ENCODE peak calls at places on chromosomes 7 and 10, in ten cellular contexts. C, B, W, O, A, I, K, D, J and S are unnamed samples.

GRCh38 chr7:42198296-42198695 is 38.7 kb downstream of the GLI3 start:
- DNase-seq in C (peak), B (no peak), W (no peak), O (no peak), A (no peak), I (no peak), K (no peak), D (no peak), J (no peak), S (no peak)

GRCh38 chr7:106841896-106842390 is 23.1 kb upstream of the PIK3CG start:
- DNase-seq in C (no peak), B (no peak), W (no peak), O (no peak), A (no peak), I (no peak), K (no peak), D (no peak), J (no peak), S (no peak)

GRCh38 chr7:128010392-128011078 is 20.7 kb downstream of the LRRC4 start:
- DNase-seq in C (no peak), B (no peak), W (no peak), O (no peak), A (no peak), I (no peak), K (no peak), D (peak), J (no peak), S (no peak)

GRCh38 chr7:7970620-7971307 is 2.2 kb downstream of the GLCCI1 start:
- DNase-seq in C (no peak), B (no peak), W (no peak), O (no peak), A (no peak), I (no peak), K (peak), D (peak), J (no peak), S (no peak)

GRCh38 chr7:112481833-112482669 is 1.3 kb downstream of the LSMEM1 start:
- DNase-seq in C (peak), B (no peak), W (peak), O (no peak), A (peak), I (no peak), K (peak), D (peak), J (no peak), S (peak)

GRCh38 chr7:155701972-155702544 is 57.6 kb downstream of the RBM33 start:
- DNase-seq in C (no peak), B (no peak), W (no peak), O (no peak), A (no peak), I (no peak), K (no peak), D (no peak), J (no peak), S (no peak)

GRCh38 chr7:99121496-99122021 is 22.3 kb downstream of the SMURF1 start:
- DNase-seq in C (no peak), B (no peak), W (no peak), O (no peak), A (no peak), I (no peak), K (no peak), D (no peak), J (no peak), S (no peak)

GRCh38 chr7:55189447-55189760 is 170.6 kb downstream of the EGFR start:
- DNase-seq in C (no peak), B (no peak), W (no peak), O (no peak), A (no peak), I (no peak), K (no peak), D (no peak), J (no peak), S (no peak)

GRCh38 chr10:127937069-127937468 is 30.2 kb downstream of the PTPRE start:
- DNase-seq in C (no peak), B (no peak), W (no peak), O (no peak), A (no peak), I (no peak), K (no peak), D (no peak), J (no peak), S (no peak)

GRCh38 chr7:73521636-73522080 is 435 bp downstream of the BAZ1B start:
- DNase-seq in C (no peak), B (peak), W (no peak), O (peak), A (no peak), I (peak), K (no peak), D (peak), J (no peak), S (peak)

GRCh38 chr7:79820387-79820786 is 314.2 kb upstream of the GNAI1 start:
- DNase-seq in C (no peak), B (no peak), W (no peak), O (no peak), A (peak), I (no peak), K (peak), D (no peak), J (no peak), S (no peak)

GRCh38 chr7:154409703-154410311 is 357.6 kb downstream of the DPP6 start:
- DNase-seq in C (no peak), B (no peak), W (no peak), O (peak), A (no peak), I (no peak), K (no peak), D (peak), J (no peak), S (no peak)

GRCh38 chr7:78704504-78704903 is 749.0 kb downstream of the MAGI2 start:
- DNase-seq in C (no peak), B (no peak), W (no peak), O (no peak), A (no peak), I (no peak), K (no peak), D (no peak), J (no peak), S (no peak)

GRCh38 chr10:86953747-86954680 is 3.4 kb downstream of the MMRN2 start:
- DNase-seq in C (no peak), B (no peak), W (no peak), O (no peak), A (peak), I (no peak), K (peak), D (peak), J (peak), S (peak)

GRCh38 chr7:100465702-100466311 is 1.7 kb upstream of the SPACDR start:
- DNase-seq in C (peak), B (peak), W (no peak), O (no peak), A (peak), I (no peak), K (peak), D (peak), J (peak), S (peak)
- TF ChIP-seq POLR2A in C (no peak), B (no peak), W (no peak), O (no peak), A (no peak), I (no peak), K (no peak), D (no peak), J (no peak), S (no peak)

DNA sequence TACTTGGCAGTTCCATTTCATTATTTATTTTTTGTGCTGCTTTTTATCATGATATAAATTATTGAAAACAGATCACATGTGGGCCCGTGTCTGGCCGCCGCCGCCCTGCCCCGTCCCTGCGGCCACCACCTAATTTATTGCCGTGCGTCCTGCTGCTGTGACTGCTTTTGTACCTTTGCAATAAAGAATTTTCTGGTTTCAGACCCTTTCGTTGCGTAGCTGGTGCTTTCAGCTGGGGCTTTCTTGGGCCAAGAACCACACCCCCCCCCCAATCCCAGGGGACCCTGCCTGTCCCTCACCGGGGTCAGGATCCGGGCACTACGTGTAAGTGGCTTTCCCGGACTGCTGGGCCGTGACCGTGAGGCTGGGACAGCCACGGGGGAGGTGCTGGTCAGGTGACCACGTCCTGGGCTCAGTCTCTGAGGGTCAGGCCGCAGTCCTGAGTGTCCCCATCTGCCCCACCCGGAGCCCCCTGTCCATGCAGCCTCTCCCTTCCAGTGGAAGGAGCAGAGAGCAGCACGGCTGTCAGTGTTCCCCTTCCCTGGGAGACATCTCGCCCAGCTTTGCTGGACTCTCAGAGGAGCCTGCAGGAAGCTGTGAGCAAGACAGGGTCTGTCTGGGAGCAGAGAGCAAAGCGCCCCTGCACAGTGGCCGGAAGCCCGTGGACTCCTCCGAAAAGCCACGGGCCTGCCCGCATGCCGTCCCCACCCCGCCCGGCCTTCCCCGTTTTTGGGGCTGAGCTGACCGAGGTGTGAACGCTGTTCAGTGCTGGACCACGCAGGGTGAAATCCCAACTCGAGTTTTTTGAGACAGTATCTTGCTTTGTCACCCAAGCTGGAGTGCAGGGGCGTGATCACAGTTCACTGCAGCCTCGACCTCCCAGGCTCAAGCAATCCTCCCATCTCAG is 12.6 kb downstream of the MAFK start:
- DNase-seq in C (no peak), B (no peak), W (no peak), O (no peak), A (no peak), I (no peak), K (no peak), D (no peak), J (no peak), S (peak)
- TF ChIP-seq POLR2AphosphoS5 in C (no peak), B (no peak), W (no peak), O (no peak), A (no peak), I (peak), K (no peak), D (no peak), J (peak), S (no peak)

DNA sequence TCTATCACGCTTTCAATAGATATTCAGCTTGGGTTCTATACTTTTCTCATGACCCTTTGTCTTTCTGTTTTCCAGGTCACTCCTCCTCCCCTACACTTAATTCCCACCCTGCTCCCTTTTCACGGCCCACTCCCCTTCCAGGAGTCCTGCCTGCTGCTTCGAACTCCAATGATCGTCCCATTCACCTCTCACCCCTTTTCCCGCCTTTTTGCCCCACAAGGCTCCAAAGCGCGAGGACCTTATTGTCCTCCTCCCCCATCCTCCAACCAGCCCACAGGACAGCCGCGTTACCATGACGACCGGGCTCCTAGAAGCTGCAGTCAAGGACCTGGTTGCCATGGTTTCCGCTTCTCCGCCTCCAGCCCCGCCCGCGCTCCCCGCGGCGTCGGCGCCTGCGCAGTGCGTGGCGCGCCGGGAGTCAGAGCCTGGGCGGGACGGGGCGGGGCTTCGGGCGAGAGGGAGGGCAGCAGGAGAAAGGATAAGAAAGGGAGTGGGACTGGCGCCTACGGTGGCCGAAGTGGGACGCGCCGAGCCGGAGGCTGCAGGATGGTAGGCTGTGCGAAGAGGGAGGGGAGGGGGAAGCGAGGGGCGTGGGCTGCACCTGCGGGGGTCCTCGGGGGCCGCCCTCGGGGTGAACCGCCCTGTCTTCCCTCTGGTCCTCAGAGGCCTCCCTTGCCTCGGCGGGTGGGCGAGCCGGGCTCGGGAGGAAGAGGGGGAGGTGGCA is at the start of gene AP1S1:
- DNase-seq in C (peak), B (peak), W (peak), O (peak), A (peak), I (peak), K (peak), D (peak), J (peak), S (peak)
- TF ChIP-seq POLR2A in C (peak), B (no peak), W (no peak), O (no peak), A (no peak), I (no peak), K (no peak), D (no peak), J (no peak), S (no peak)

GRCh38 chr10:95655571-95656290 is 780 bp downstream of the ALDH18A1 start:
- DNase-seq in C (peak), B (no peak), W (no peak), O (no peak), A (no peak), I (no peak), K (peak), D (peak), J (no peak), S (no peak)

GRCh38 chr10:95653895-95654294 is 2.6 kb downstream of the ALDH18A1 start:
- DNase-seq in C (no peak), B (no peak), W (no peak), O (no peak), A (no peak), I (no peak), K (no peak), D (no peak), J (no peak), S (no peak)

GRCh38 chr10:95657250-95657649 is 739 bp upstream of the ALDH18A1 start:
- DNase-seq in C (no peak), B (no peak), W (no peak), O (no peak), A (no peak), I (no peak), K (no peak), D (no peak), J (no peak), S (no peak)

GRCh38 chr10:95660283-95660682 is 3.8 kb upstream of the ALDH18A1 start:
- DNase-seq in C (no peak), B (no peak), W (no peak), O (no peak), A (no peak), I (no peak), K (no peak), D (no peak), J (no peak), S (no peak)

GRCh38 chr10:95656291-95657164 is at the start of gene ALDH18A1:
- DNase-seq in C (peak), B (peak), W (peak), O (peak), A (peak), I (peak), K (peak), D (peak), J (peak), S (peak)
- TF ChIP-seq POLR2AphosphoS5 in C (peak), B (no peak), W (peak), O (no peak), A (no peak), I (peak), K (peak), D (no peak), J (peak), S (no peak)

DNA sequence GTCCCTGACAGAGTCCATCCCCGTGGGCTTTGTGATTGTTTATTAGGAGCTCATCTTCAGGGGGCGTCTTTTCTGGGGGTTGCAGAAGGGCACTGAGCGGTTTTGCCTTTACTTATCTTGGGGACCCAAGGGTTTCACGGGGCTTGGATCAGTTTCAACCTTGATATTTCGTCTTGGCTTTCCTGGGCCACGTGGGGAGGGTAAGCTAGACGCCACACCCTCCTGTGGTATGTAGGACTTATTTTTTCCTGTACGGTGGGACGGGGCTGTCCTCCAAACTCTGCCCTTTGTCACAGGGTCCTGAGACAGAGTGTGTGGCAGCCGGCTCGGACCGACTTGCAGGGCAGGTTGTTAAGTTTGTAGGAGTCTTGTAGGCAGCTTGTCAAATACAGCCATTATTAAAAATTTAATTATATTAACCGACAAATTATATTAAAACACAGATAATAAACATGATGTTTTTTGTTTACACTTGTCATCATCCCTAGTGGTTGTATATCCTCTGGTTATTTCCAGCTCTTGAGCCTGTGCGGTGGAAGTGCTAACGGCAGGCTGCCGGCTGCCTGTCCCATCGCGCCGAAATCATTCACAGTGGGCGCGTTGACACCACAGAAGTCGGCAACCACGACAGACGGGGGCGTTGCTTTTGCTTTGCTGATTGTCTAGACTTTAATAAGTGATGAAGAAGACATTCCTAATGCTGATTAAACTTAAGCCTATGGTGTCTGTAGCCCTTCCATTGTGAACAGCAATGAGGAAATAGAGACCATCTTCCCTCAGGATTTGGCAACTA is 193.2 kb downstream of the DNAJB6 start:
- DNase-seq in C (no peak), B (peak), W (no peak), O (no peak), A (no peak), I (no peak), K (no peak), D (no peak), J (peak), S (peak)
- TF ChIP-seq POLR2A in C (no peak), B (no peak), W (no peak), O (no peak), A (no peak), I (no peak), K (no peak), D (no peak), J (no peak), S (no peak)

GRCh38 chr7:122556873-122557542 is 141.9 kb downstream of the RNF133 start:
- DNase-seq in C (no peak), B (no peak), W (no peak), O (no peak), A (no peak), I (no peak), K (no peak), D (no peak), J (no peak), S (no peak)

DNA sequence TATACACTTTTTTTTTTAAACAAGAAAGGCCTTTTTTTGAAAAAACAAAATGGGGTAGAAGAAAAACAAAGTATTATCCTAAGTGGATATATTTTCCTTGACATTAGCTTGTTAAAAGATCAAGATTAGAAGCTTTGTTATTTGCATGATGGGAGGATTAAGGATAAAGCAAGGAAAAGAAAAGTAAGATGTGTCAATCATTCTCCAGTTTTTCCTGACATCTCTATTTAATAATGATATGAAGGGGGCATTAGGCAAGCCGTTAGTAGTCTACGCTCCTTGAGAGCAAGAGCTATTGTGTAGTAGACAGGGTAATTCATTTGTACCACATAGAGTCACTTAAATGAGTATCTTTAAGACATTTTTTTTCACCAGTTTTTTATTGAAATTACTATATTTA is 137.6 kb downstream of the RNF133 start:
- DNase-seq in C (no peak), B (no peak), W (no peak), O (no peak), A (no peak), I (no peak), K (no peak), D (no peak), J (no peak), S (no peak)
- TF ChIP-seq POLR2AphosphoS5 in C (no peak), B (no peak), W (no peak), O (no peak), A (no peak), I (no peak), K (no peak), D (no peak), J (no peak), S (no peak)

GRCh38 chr7:27108390-27109127 is 6.1 kb upstream of the HOXA2 start:
- DNase-seq in C (no peak), B (no peak), W (no peak), O (no peak), A (peak), I (no peak), K (peak), D (no peak), J (peak), S (no peak)
- TF ChIP-seq POLR2A in C (no peak), B (no peak), W (no peak), O (no peak), A (peak), I (no peak), K (peak), D (no peak), J (peak), S (peak)

DNA sequence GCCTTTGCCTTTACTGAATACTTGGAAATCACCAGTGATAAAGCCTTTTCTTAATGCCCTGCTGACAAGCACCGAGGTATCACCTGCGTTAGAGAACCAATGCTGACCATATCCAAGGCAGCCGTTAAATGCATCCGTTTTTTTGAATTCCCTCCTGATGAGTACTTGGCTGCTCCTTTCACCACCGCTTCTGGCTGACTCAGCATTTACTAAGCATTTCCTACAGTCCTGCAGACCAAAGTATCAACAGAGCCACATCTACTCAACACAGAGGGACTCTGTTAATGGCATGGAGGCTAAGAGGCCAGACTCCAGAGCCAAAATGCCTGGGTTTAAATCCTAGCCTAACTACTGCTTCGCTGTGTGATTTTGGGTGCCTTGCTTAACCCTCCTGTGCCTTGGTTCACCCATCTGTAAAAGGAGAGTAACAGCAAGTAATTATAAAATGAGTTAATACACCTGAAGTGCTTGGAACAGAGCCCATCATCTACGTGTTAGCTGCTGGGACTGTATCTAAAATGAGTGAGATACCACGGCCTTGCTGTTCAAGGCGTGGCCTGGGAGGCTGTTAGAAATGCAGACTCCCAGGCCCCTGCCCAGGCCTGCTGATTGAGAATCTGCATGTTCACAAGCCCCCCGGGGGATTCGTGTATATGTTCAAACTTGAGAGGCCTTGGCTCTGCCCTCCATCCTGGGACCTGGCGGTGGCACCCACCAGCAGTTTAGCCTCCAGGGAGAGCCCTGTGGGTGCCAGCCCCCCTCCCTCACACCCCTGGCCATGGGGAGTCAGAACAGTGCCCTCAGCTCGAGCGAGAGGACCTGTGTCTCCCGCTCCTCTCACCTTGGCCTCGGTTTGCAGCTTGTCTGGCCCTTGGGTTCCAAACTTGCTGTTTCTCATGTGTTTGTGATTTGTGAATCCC is 30.8 kb upstream of the EFCAB10 start:
- DNase-seq in C (no peak), B (no peak), W (no peak), O (no peak), A (peak), I (no peak), K (no peak), D (peak), J (no peak), S (no peak)
- TF ChIP-seq POLR2AphosphoS5 in C (no peak), B (no peak), W (no peak), O (no peak), A (no peak), I (no peak), K (no peak), D (no peak), J (no peak), S (no peak)